ENCODE peak calls at places on chromosomes 7 and 10, in nine cellular contexts. B is HFF-Myc; K is AG09319; G is thoracic aorta; L is cardiac muscle cell; P is retinal pigment epithelial cell; A is CD8-positive, alpha-beta T cell; Y is B cell; R is breast epithelium. W is an unnamed sample.

GRCh38 chr7:45682358-45682735 is 108.2 kb downstream of the ADCY1 start:
- DNase-seq in P (no peak), L (no peak), B (no peak), Y (no peak), G (no peak), A (no peak), R (no peak), K (no peak), W (no peak)

GRCh38 chr10:90587081-90587491 is 270.8 kb downstream of the HTR7 start:
- DNase-seq in K (no peak), L (no peak), R (no peak), A (no peak), Y (no peak), B (peak), P (peak), G (no peak), W (no peak)

GRCh38 chr10:99661370-99661749 is 2.1 kb downstream of the ENTPD7 start:
- DNase-seq in G (no peak), A (no peak), P (no peak), B (no peak), K (no peak), Y (no peak), R (no peak), L (no peak), W (no peak)

GRCh38 chr10:75395171-75395954 is 6.2 kb downstream of the ZNF503 start:
- DNase-seq in K (no peak), A (no peak), P (no peak), L (peak), B (no peak), G (no peak), Y (no peak), R (peak), W (peak)

GRCh38 chr7:139640678-139641077 is 117.2 kb downstream of the CLEC2L start:
- DNase-seq in A (no peak), R (no peak), B (no peak), L (no peak), K (no peak), G (no peak), Y (no peak), P (no peak), W (no peak)

GRCh38 chr7:149147730-149148653 is 739 bp downstream of the ZNF398 start:
- DNase-seq in R (no peak), A (peak), Y (peak), L (peak), G (peak), B (no peak), P (no peak), K (no peak), W (peak)

GRCh38 chr7:135855836-135856235 is 107.2 kb upstream of the FAM180A start:
- DNase-seq in K (peak), L (no peak), B (peak), G (no peak), P (peak), Y (no peak), A (no peak), R (no peak), W (no peak)

GRCh38 chr10:36280396-36280795 is 638.3 kb upstream of the FZD8 start:
- DNase-seq in R (no peak), B (no peak), A (no peak), G (no peak), K (no peak), L (peak), P (peak), Y (no peak), W (no peak)

GRCh38 chr7:89238156-89238555 is 442.6 kb upstream of the TEX47 start:
- DNase-seq in A (no peak), K (peak), L (no peak), Y (no peak), G (no peak), B (no peak), R (no peak), P (no peak), W (no peak)

GRCh38 chr7:113085781-113086390 is 741 bp downstream of the GPR85 start:
- DNase-seq in R (no peak), K (no peak), P (no peak), Y (no peak), L (no peak), A (no peak), B (no peak), G (no peak), W (peak)

GRCh38 chr7:28941633-28942032 is 16.5 kb downstream of the TRIL start:
- DNase-seq in B (no peak), R (no peak), G (no peak), L (no peak), K (no peak), A (no peak), Y (no peak), P (no peak), W (no peak)

DNA sequence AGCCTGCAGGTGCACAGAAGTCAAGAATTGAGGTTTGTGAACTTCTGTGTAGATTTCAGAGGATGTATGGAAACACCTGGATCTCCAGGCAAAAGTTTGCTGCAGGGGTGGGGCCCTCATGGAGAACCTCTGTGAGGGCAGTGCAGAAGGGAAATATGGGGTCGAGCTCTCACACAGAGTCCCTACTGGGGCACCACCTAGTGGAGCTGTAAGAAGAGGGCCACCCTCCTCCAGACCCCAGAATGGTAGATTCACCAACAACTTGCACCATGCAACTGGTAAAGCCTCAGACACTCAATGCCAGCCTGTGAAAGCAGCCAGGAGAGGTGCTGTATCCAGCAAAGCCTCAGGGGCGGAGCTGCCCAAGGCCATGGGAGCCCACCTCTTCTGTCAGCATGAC is 205.8 kb downstream of the CCSER2 start:
- DNase-seq in P (no peak), L (no peak), B (no peak), Y (no peak), R (no peak), K (no peak), A (no peak), G (no peak), W (no peak)
- TF ChIP-seq CTCF in P (peak), L (peak), B (no peak), Y (no peak), R (no peak), K (no peak), A (no peak), G (no peak), W (peak)

GRCh38 chr7:50795831-50796230 is 13.1 kb upstream of the GRB10 start:
- DNase-seq in A (no peak), G (no peak), B (no peak), R (no peak), L (no peak), P (no peak), Y (no peak), K (no peak), W (no peak)
- TF ChIP-seq CTCF in A (no peak), G (no peak), B (no peak), R (no peak), L (no peak), P (peak), Y (no peak), K (peak), W (no peak)

GRCh38 chr10:132938472-132939329 is 3.7 kb downstream of the CFAP46 start:
- DNase-seq in K (no peak), A (no peak), Y (no peak), L (peak), B (no peak), G (no peak), R (no peak), P (no peak), W (no peak)
- TF ChIP-seq CTCF in K (peak), A (no peak), Y (peak), L (peak), B (peak), G (no peak), R (no peak), P (peak), W (peak)

DNA sequence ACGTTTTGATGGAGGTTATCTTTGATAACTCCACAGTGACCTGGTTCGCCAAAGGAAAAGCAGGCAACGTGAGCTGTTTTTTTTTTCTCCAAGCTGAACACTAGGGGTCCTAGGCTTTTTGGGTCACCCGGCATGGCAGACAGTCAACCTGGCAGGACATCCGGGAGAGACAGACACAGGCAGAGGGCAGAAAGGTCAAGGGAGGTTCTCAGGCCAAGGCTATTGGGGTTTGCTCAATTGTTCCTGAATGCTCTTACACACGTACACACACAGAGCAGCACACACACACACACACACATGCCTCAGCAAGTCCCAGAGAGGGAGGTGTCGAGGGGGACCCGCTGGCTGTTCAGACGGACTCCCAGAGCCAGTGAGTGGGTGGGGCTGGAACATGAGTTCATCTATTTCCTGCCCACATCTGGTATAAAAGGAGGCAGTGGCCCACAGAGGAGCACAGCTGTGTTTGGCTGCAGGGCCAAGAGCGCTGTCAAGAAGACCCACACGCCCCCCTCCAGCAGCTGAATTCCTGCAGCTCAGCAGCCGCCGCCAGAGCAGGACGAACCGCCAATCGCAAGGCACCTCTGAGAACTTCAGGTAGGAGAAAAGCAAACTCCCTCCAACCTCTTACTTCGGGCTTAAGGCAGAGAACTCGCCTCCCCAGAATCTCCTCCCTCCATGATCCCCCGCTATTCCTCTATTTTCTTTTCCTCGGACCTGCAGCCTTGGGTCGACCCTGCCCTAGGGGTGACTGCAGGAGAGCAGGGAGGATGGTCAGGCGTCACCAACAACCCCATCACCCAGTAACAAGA is at the start of gene SERPINE1:
- DNase-seq in Y (peak), G (peak), A (peak), B (peak), L (peak), R (peak), K (peak), P (peak), W (peak)
- TF ChIP-seq CTCF in Y (no peak), G (no peak), A (no peak), B (no peak), L (peak), R (no peak), K (peak), P (no peak), W (peak)

DNA sequence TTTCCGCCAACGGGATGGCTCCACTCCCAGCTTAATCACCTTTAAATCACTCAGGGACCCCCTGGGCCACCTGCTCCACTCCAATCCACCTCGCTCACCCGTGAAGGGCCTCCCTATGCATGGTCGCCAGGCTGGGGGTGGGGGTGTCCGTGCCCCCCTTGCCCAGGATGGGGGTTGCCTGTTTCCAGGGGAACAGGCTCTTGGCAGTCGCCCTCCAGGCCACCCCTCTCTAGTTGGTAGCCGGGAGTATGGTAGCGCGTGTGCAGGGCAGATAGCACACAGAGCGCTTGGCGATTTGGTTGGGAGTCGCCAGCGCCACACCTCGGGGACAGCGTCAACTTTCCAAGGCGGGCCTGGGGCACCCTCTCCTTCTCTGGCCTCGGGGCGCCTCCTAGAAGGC is 134.9 kb upstream of the ZNF92 start:
- DNase-seq in P (no peak), B (no peak), Y (no peak), L (no peak), R (no peak), A (no peak), K (no peak), G (no peak), W (no peak)
- TF ChIP-seq CTCF in P (no peak), B (no peak), Y (no peak), L (no peak), R (no peak), A (no peak), K (no peak), G (no peak), W (no peak)

GRCh38 chr7:107047902-107048782 is 3.6 kb downstream of the PRKAR2B start:
- DNase-seq in K (no peak), R (no peak), B (no peak), P (no peak), A (no peak), Y (no peak), G (no peak), L (no peak), W (no peak)
- TF ChIP-seq CTCF in K (no peak), R (no peak), B (no peak), P (peak), A (no peak), Y (no peak), G (no peak), L (no peak), W (no peak)

DNA sequence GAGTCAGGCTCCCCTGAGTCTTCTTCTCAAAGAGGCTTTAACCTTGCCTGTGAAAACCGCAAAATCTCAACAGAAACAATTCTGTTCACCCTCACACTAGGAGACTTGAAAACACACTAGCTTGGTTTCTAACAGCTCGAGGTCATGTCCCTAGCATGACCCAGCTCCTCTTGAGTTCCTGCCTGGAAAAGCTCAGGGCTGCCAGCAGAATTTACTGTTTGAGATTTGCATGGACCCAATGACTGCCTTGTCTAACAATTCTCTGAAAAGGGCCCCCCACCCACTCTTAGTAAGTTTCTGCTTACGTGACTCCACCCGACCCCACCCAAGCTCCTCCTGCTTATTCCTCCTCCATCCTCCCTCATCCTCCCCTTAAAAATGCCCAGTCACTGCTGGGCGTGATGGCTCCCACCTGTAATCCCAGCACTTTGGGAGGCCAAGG is 85.1 kb upstream of the KMT2C start:
- DNase-seq in G (no peak), P (no peak), Y (no peak), B (no peak), L (peak), R (no peak), A (no peak), K (no peak), W (no peak)
- TF ChIP-seq CTCF in G (no peak), P (no peak), Y (no peak), B (no peak), L (no peak), R (no peak), A (no peak), K (no peak), W (no peak)